ENCODE peak calls at places on chromosome 22, in nine cellular contexts. N is tibial nerve, L is HEK293T, A is HAP-1, W is GM12892, S is Ammon's horn, D is HS-27A, V is smooth muscle cell of the brain vasculature, Y is activated gamma-delta T cell treated with Interleukin-2 at 50 U/mL for 16 hours. B is an unnamed sample.

GRCh38 chr22:36363378-36363931 is 24.3 kb downstream of the MYH9 start:
- DNase-seq in L (no peak), N (no peak), Y (no peak), V (no peak), D (no peak), W (no peak), A (no peak), S (no peak), B (no peak)

GRCh38 chr22:41548830-41549211 is 4.6 kb upstream of the POLR3H start:
- DNase-seq in D (no peak), N (no peak), W (no peak), V (no peak), A (no peak), Y (no peak), L (no peak), S (no peak), B (no peak)

GRCh38 chr22:40567106-40567505 is 69.4 kb downstream of the MRTFA start:
- DNase-seq in N (no peak), W (no peak), Y (no peak), D (no peak), A (no peak), L (no peak), S (no peak), V (no peak), B (no peak)

GRCh38 chr22:44191036-44191454 is 10.3 kb downstream of the PARVG start:
- DNase-seq in N (no peak), V (no peak), D (no peak), W (no peak), A (no peak), S (no peak), Y (no peak), L (no peak), B (peak; percentile 49)

GRCh38 chr22:30079952-30080533 is at the start of gene HORMAD2:
- DNase-seq in N (no peak), Y (no peak), L (no peak), A (no peak), S (peak; percentile 51), D (no peak), V (no peak), W (no peak), B (no peak)

GRCh38 chr22:50399751-50400331 is 56.7 kb downstream of the PPP6R2 start:
- DNase-seq in D (no peak), V (peak; percentile 7), Y (no peak), W (no peak), S (peak; percentile 78), A (peak; percentile 57), N (no peak), L (peak; percentile 54), B (peak; percentile 13)

GRCh38 chr22:43129426-43130425 is 13.5 kb downstream of the MCAT start:
- DNase-seq in Y (no peak), L (no peak), D (no peak), V (no peak), N (no peak), S (no peak), W (no peak), A (no peak), B (no peak)

GRCh38 chr22:43346521-43346929 is 3.4 kb upstream of the SCUBE1 start:
- DNase-seq in S (peak; percentile 24), W (peak; percentile 73), A (peak; percentile 81), L (peak; percentile 75), N (peak; percentile 63), D (no peak), V (no peak), Y (peak; percentile 68), B (peak; percentile 54)

GRCh38 chr22:23065069-23065451 is 5.3 kb upstream of the GNAZ start:
- DNase-seq in V (no peak), S (no peak), Y (no peak), W (no peak), L (no peak), A (peak; percentile 3), N (no peak), D (no peak), B (no peak)

GRCh38 chr22:49869855-49870712 is 16.4 kb downstream of the ZBED4 start:
- DNase-seq in D (no peak), N (no peak), Y (no peak), V (no peak), W (no peak), L (no peak), S (no peak), A (no peak), B (peak; percentile 56)